ENCODE peak calls at places on chromosomes 4 and X, in seven cellular contexts. P is H9, W is mesenchymal stem cell, X is IMR-90, U is mesendoderm, H is H1, Q is trophoblast cell. G is an unnamed sample.

GRCh38 chr4:184406915-184407314 is 67.4 kb downstream of the IRF2 start:
- DNase-seq in P (no peak), W (no peak), X (no peak), U (no peak), H (no peak), Q (no peak), G (no peak)

GRCh38 chr4:85474818-85475630 is at the start of gene ARHGAP24:
- DNase-seq in P (peak), W (peak), X (peak), U (peak), H (peak), Q (peak), G (peak)

GRCh38 chr4:165905405-165906027 is 32.5 kb downstream of the TLL1 start:
- DNase-seq in P (no peak), W (no peak), X (no peak), U (peak), H (no peak), Q (no peak), G (no peak)

GRCh38 chrX:148871422-148872152 is 371.2 kb downstream of the AFF2 start:
- DNase-seq in P (no peak), W (no peak), X (peak), U (no peak), H (no peak), Q (peak), G (no peak)

GRCh38 chrX:96579252-96579651 is 105.4 kb upstream of the DIAPH2 start:
- DNase-seq in P (no peak), W (no peak), X (no peak), U (no peak), H (no peak), Q (no peak), G (no peak)

GRCh38 chr4:88793473-88793872 is 95.8 kb upstream of the NAP1L5 start:
- DNase-seq in P (no peak), W (no peak), X (no peak), U (no peak), H (no peak), Q (no peak), G (no peak)

GRCh38 chrX:44996282-44996681 is 123.3 kb downstream of the KDM6A start:
- DNase-seq in P (no peak), W (no peak), X (no peak), U (no peak), H (no peak), Q (no peak), G (no peak)

GRCh38 chr4:139978692-139979091 is 175.3 kb downstream of the MAML3 start:
- DNase-seq in P (no peak), W (no peak), X (no peak), U (no peak), H (no peak), Q (no peak), G (no peak)

GRCh38 chr4:99811850-99812249 is 4.8 kb upstream of the DAPP1 start:
- DNase-seq in P (no peak), W (peak), X (peak), U (peak), H (no peak), Q (no peak), G (no peak)

DNA sequence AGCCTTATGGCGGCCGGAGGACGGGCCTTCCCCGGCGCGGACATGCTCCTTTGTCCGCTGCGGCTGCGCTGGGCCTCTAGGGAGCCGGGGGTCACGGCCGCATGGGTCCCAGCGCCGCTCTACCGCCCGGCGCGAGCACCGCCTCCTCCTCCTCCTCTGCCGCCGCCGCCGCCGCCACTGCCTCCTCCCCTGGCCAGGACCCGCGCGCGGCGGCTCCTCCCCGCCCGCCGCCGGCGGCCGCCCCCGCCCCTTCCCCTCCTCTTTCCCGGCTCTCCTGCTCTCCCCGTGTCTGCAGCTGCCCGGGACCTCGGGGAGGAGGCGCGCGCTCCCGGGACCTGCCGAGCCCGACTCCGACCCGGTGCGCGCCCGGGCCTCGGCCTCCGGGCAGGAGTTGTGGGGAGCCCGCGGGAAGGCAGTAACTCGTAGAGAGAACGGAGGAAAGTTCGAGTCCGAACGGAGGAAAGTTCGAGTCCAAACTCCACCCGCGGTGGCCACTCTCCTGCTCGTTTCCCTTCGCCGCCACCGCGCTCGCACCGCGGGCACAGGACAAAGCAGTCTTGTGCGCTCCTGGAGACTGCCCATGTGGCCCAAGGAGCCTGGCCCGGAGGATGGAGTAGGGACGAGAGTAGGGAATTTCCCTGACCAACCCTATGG is at the start of gene ADGRA3:
- DNase-seq in P (peak), W (peak), X (peak), U (peak), H (no peak), Q (peak), G (peak)
- H2AK5ac ChIP-seq in P (no peak), W (no peak), X (no peak), U (peak), H (peak), Q (no peak), G (no peak)

GRCh38 chrX:115330498-115331138 is 41.1 kb downstream of the LUZP4 start:
- DNase-seq in P (peak), W (peak), X (peak), U (peak), H (no peak), Q (peak), G (no peak)
- H2AK5ac ChIP-seq in P (no peak), W (no peak), X (no peak), U (no peak), H (no peak), Q (no peak), G (no peak)

DNA sequence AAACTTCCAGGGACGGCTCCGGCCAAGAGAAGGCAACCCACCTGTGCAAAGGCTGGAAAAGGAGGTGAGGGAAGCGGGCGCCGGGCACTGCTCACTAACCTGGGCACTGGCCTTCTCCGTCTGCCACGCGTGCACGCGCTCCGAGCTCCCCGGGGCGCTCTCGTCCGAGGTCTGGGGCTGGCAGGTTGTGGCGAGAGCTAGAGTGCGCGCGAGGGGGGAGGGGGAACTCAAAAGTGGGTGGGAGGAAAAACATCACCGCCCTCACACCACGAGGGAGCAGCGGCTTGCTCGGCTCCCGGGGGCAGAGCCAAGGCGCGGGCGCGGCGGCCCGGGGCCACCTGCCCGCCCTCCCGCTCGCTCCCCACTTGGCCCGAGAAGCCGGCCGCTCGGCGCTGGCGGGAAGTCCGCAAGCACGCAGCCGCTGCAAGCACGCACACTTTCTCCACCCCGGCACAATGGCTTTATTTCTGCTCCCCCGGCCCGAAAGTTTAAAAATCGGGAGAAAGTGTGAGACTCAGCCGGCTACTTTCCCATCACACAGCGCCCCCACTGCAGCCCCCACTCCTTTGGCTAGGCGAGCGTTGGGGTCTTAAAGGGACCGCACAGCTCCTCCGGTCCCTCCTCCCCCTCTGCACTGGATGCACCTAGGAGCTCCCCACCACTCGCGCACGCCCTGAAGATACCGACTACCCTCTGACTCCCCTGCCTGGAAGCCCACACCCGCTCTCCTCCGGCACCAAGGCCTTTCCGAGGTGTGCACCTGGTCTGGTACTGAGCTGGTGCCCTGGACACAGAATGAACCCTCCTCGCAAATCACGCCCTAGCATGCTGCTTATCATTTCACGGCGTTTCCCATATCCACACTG is at the start of gene CHRDL1:
- DNase-seq in P (peak), W (peak), X (no peak), U (peak), H (no peak), Q (no peak), G (peak)
- H2AK5ac ChIP-seq in P (no peak), W (no peak), X (no peak), U (no peak), H (no peak), Q (no peak), G (no peak)

DNA sequence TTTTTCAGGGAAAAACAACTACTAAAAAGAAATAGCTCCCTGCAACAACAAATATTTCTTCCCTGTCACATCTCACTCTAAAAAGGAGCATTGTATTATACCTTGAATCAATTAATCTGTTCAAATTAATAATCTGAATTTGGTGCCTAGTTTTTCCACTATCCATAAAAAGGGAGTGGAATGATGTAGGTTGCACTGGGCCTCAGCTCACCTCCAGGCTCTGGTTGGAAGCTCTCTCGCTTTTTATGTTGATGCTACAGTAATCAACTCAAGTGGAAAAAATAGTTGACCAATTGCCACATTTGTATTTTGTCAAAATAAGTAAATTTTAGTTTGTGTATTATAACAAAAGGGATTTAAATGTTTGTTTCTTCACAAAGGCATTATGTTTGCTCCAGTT is 126.1 kb downstream of the MAD2L1 start:
- DNase-seq in P (no peak), W (no peak), X (no peak), U (no peak), H (no peak), Q (no peak), G (no peak)
- H2AK5ac ChIP-seq in P (no peak), W (no peak), X (no peak), U (no peak), H (no peak), Q (no peak), G (no peak)

GRCh38 chr4:78377555-78377954 is 174.0 kb upstream of the ANXA3 start:
- DNase-seq in P (no peak), W (no peak), X (no peak), U (no peak), H (no peak), Q (no peak), G (no peak)
- H2AK5ac ChIP-seq in P (no peak), W (no peak), X (no peak), U (no peak), H (no peak), Q (no peak), G (no peak)

DNA sequence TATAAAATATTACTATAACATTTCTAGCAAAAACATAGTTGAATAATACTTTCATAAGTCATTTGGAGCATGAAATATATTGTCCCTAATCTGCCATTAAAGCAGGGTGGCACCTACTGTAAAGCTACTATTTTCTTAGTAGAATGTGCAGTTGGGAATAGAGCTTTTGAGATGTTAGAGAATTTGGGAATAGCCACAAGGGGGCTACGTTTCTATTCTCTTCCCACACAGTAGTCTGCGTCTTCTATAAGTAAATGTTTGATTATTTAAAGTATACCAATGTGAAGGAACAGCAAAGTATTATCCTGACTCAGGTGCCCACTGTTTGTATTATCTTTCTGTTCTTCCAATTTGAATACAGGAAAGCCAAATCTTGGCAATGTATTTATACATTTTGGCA is 323.2 kb upstream of the GIMD1 start:
- DNase-seq in P (no peak), W (no peak), X (no peak), U (peak), H (no peak), Q (no peak), G (no peak)
- H2AK5ac ChIP-seq in P (no peak), W (no peak), X (no peak), U (no peak), H (no peak), Q (no peak), G (no peak)

G was measured in neuronal stem cell.